ENCODE peak calls at places on chromosome 3, in ten cellular contexts. P is OCI-LY7; W is mesendoderm; R is RWPE1; D is K562; N is right lobe of liver; S is PC-9; A is breast epithelium; X is upper lobe of right lung; U is CD8-positive, alpha-beta T cell. Q is an unnamed sample.

GRCh38 chr3:181379278-181379677 is 332.4 kb upstream of the SOX2 start:
- DNase-seq in P (no peak), W (no peak), R (no peak), D (no peak), N (no peak), S (no peak), A (no peak), X (no peak), U (no peak), Q (no peak)

GRCh38 chr3:152177757-152178156 is 91.0 kb upstream of the MBNL1 start:
- DNase-seq in P (no peak), W (no peak), R (no peak), D (no peak), N (no peak), S (no peak), A (no peak), X (no peak), U (no peak), Q (no peak)

GRCh38 chr3:121431717-121432517 is 113.9 kb downstream of the POLQ start:
- DNase-seq in P (peak; percentile 78), W (peak; percentile 3), R (no peak), D (no peak), N (no peak), S (no peak), A (no peak), X (no peak), U (peak; percentile 53), Q (peak; percentile 0)

GRCh38 chr3:3038201-3038991 is 71.8 kb downstream of the IL5RA start:
- DNase-seq in P (no peak), W (peak; percentile 67), R (peak; percentile 8), D (no peak), N (no peak), S (peak; percentile 4), A (no peak), X (no peak), U (no peak), Q (no peak)

GRCh38 chr3:120357807-120358206 is 8.7 kb upstream of the LRRC58 start:
- DNase-seq in P (no peak), W (peak; percentile 6), R (no peak), D (no peak), N (no peak), S (no peak), A (no peak), X (no peak), U (no peak), Q (no peak)

GRCh38 chr3:119627461-119627860 is 29.8 kb downstream of the PLA1A start:
- DNase-seq in P (no peak), W (no peak), R (no peak), D (no peak), N (peak; percentile 35), S (no peak), A (no peak), X (peak; percentile 75), U (no peak), Q (no peak)

GRCh38 chr3:194740859-194741486 is 55.3 kb downstream of the FAM43A start:
- DNase-seq in P (no peak), W (peak; percentile 93), R (peak; percentile 65), D (no peak), N (no peak), S (peak; percentile 86), A (no peak), X (no peak), U (no peak), Q (no peak)

GRCh38 chr3:97736928-97737327 is 27.6 kb upstream of the ARL6 start:
- DNase-seq in P (no peak), W (no peak), R (no peak), D (no peak), N (no peak), S (no peak), A (no peak), X (no peak), U (no peak), Q (no peak)

GRCh38 chr3:127149621-127150310 is 43.2 kb upstream of the PRR23E start:
- DNase-seq in P (no peak), W (no peak), R (no peak), D (no peak), N (no peak), S (no peak), A (no peak), X (no peak), U (no peak), Q (no peak)

GRCh38 chr3:44931791-44932190 is 44.2 kb downstream of the ZDHHC3 start:
- DNase-seq in P (no peak), W (no peak), R (no peak), D (no peak), N (no peak), S (no peak), A (no peak), X (no peak), U (no peak), Q (no peak)

GRCh38 chr3:47578691-47579632 is at the start of gene CSPG5:
- DNase-seq in P (no peak), W (no peak), R (no peak), D (peak; percentile 72), N (peak; percentile 32), S (peak; percentile 20), A (no peak), X (peak; percentile 67), U (peak; percentile 17), Q (no peak)

GRCh38 chr3:25803833-25804232 is 13.9 kb downstream of the OXSM start:
- DNase-seq in P (no peak), W (no peak), R (no peak), D (no peak), N (no peak), S (no peak), A (no peak), X (no peak), U (no peak), Q (no peak)

GRCh38 chr3:48989126-48989795 is 780 bp upstream of the P4HTM start:
- DNase-seq in P (peak; percentile 24), W (peak; percentile 65), R (no peak), D (no peak), N (no peak), S (no peak), A (no peak), X (no peak), U (no peak), Q (no peak)

GRCh38 chr3:117997201-117998049 is 1037.2 kb downstream of the IGSF11 start:
- DNase-seq in P (peak; percentile 80), W (peak; percentile 92), R (peak; percentile 60), D (peak; percentile 13), N (peak; percentile 65), S (peak; percentile 47), A (peak; percentile 74), X (peak; percentile 85), U (peak; percentile 13), Q (no peak)

GRCh38 chr3:42440924-42441323 is 30.5 kb upstream of the LYZL4 start:
- DNase-seq in P (no peak), W (peak; percentile 26), R (no peak), D (no peak), N (no peak), S (no peak), A (no peak), X (no peak), U (no peak), Q (no peak)

GRCh38 chr3:98982336-98982735 is 80.8 kb upstream of the DCBLD2 start:
- DNase-seq in P (no peak), W (no peak), R (no peak), D (no peak), N (no peak), S (no peak), A (no peak), X (no peak), U (no peak), Q (no peak)
- H3K27ac ChIP-seq in P (no peak overlapping the region), W (no peak overlapping the region), R (no peak overlapping the region), D (no peak overlapping the region), N (no peak overlapping the region), S (no peak overlapping the region), A (no peak overlapping the region), X (no peak overlapping the region), U (no peak overlapping the region), Q (no peak overlapping the region)

GRCh38 chr3:53238881-53239280 is 16.9 kb downstream of the TKT start:
- DNase-seq in P (no peak), W (no peak), R (no peak), D (no peak), N (no peak), S (no peak), A (no peak), X (no peak), U (no peak), Q (no peak)
- H3K27ac ChIP-seq in P (no peak overlapping the region), W (no peak overlapping the region), R (peak overlapping the region; percentile 96), D (no peak overlapping the region), N (peak overlapping the region; percentile 31), S (peak overlapping the region; percentile 95), A (peak overlapping the region; percentile 60), X (peak overlapping the region; percentile 52), U (no peak overlapping the region), Q (no peak overlapping the region)

GRCh38 chr3:11910971-11911531 is 64.4 kb upstream of the TAMM41 start:
- DNase-seq in P (no peak), W (no peak), R (no peak), D (no peak), N (no peak), S (no peak), A (no peak), X (peak; percentile 56), U (no peak), Q (no peak)

GRCh38 chr3:11913316-11913715 is 66.6 kb upstream of the TAMM41 start:
- DNase-seq in P (no peak), W (no peak), R (no peak), D (no peak), N (no peak), S (no peak), A (no peak), X (peak; percentile 30), U (no peak), Q (no peak)

GRCh38 chr3:11907667-11908660 is 61.3 kb upstream of the TAMM41 start:
- DNase-seq in P (no peak), W (no peak), R (no peak), D (no peak), N (no peak), S (no peak), A (no peak), X (no peak), U (no peak), Q (no peak)

GRCh38 chr3:11908981-11909698 is 62.5 kb upstream of the TAMM41 start:
- DNase-seq in P (no peak), W (no peak), R (no peak), D (no peak), N (no peak), S (no peak), A (no peak), X (peak; percentile 47), U (no peak), Q (no peak)

GRCh38 chr3:11909726-11910125 is 63.0 kb upstream of the TAMM41 start:
- DNase-seq in P (no peak), W (no peak), R (no peak), D (no peak), N (no peak), S (no peak), A (no peak), X (peak; percentile 33), U (no peak), Q (no peak)
- H3K27ac ChIP-seq in P (no peak overlapping the region), W (no peak overlapping the region), R (no peak overlapping the region), D (no peak overlapping the region), N (no peak overlapping the region), S (no peak overlapping the region), A (no peak overlapping the region), X (no peak overlapping the region), U (no peak overlapping the region), Q (no peak overlapping the region)

DNA sequence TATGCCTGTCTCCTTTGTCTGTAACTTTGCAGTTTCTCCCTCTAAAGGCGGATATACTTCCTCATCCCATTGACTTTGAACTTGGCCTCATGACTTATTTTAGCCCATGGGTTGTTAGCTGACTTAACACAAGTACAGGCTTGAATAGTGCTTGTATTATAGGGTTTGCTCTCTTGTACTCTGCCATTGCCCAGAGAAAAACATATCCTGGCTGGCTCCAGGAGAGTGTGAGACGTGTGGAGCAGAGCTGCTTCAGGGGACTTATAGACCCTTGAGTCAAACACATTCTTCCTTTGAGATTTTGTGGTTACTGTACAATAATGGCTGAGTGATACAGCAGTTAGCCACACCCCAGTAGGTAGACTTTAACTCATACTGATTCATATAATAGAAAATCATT is 124.0 kb downstream of the RAP2B start:
- DNase-seq in P (no peak), W (no peak), R (peak; percentile 28), D (no peak), N (no peak), S (no peak), A (no peak), X (no peak), U (no peak), Q (no peak)
- H3K27ac ChIP-seq in P (no peak overlapping the region), W (no peak overlapping the region), R (no peak overlapping the region), D (no peak overlapping the region), N (no peak overlapping the region), S (no peak overlapping the region), A (peak overlapping the region; percentile 54), X (peak overlapping the region; percentile 47), U (no peak overlapping the region), Q (no peak overlapping the region)

Q was measured in CD4-positive, alpha-beta T cell.